ENCODE peak calls at places on chromosome 2, in seven cellular contexts. G is breast epithelium, F is astrocyte of the cerebellum, B is foreskin keratinocyte, A is cardiac fibroblast, O is natural killer cell, V is kidney epithelial cell. Y is an unnamed sample.

GRCh38 chr2:11325961-11326691 is 18.3 kb downstream of the ROCK2 start:
- DNase-seq in B (no peak), O (no peak), F (no peak), A (no peak), G (no peak), V (no peak), Y (no peak)

GRCh38 chr2:48589170-48589767 is 28.4 kb upstream of the GTF2A1L start:
- DNase-seq in O (no peak), B (peak; percentile 17), G (no peak), A (peak; percentile 69), V (no peak), F (no peak), Y (no peak)

GRCh38 chr2:119158563-119159347 is at the start of gene C1QL2:
- DNase-seq in O (no peak), B (no peak), G (no peak), F (no peak), V (no peak), A (no peak), Y (no peak)

GRCh38 chr2:178059111-178059510 is 13.5 kb downstream of the PDE11A start:
- DNase-seq in A (no peak), F (no peak), V (no peak), O (no peak), G (no peak), B (no peak), Y (no peak)

GRCh38 chr2:159712194-159712928 is at the start of gene MARCHF7:
- DNase-seq in V (peak; percentile 80), F (peak; percentile 84), A (peak; percentile 97), B (peak; percentile 90), O (peak; percentile 97), G (peak; percentile 94), Y (peak; percentile 97)

GRCh38 chr2:5549061-5549601 is 143.1 kb upstream of the SOX11 start:
- DNase-seq in O (no peak), V (peak; percentile 56), B (peak; percentile 19), G (no peak), F (peak; percentile 83), A (no peak), Y (no peak)

GRCh38 chr2:60595953-60596352 is 42.5 kb upstream of the BCL11A start:
- DNase-seq in F (no peak), O (no peak), G (no peak), A (no peak), B (no peak), V (no peak), Y (no peak)

GRCh38 chr2:88247531-88247930 is 77.4 kb downstream of the THNSL2 start:
- DNase-seq in B (no peak), O (no peak), V (no peak), G (no peak), F (no peak), A (no peak), Y (no peak)

GRCh38 chr2:208406474-208407451 is at the start of gene PTH2R:
- DNase-seq in V (no peak), A (peak; percentile 4), B (no peak), G (no peak), O (no peak), F (no peak), Y (no peak)

GRCh38 chr2:42098571-42099430 is 51.0 kb downstream of the PKDCC start:
- DNase-seq in V (no peak), O (no peak), G (no peak), A (peak; percentile 47), B (no peak), F (no peak), Y (no peak)
- TF ChIP-seq CTCF in V (no peak), O (no peak), G (no peak), A (no peak), B (no peak), F (no peak), Y (no peak)

GRCh38 chr2:53630001-53630606 is 137.5 kb upstream of the CHAC2 start:
- DNase-seq in B (no peak), G (no peak), A (no peak), F (no peak), V (no peak), O (no peak), Y (no peak)
- TF ChIP-seq CTCF in B (no peak), G (no peak), A (no peak), F (no peak), V (no peak), O (no peak), Y (no peak)

GRCh38 chr2:67471681-67472080 is 74.5 kb downstream of the ETAA1 start:
- DNase-seq in A (no peak), B (no peak), O (no peak), G (no peak), F (no peak), V (no peak), Y (no peak)

GRCh38 chr2:67479256-67479655 is 82.1 kb downstream of the ETAA1 start:
- DNase-seq in V (no peak), O (no peak), A (no peak), F (no peak), B (no peak), G (no peak), Y (no peak)

DNA sequence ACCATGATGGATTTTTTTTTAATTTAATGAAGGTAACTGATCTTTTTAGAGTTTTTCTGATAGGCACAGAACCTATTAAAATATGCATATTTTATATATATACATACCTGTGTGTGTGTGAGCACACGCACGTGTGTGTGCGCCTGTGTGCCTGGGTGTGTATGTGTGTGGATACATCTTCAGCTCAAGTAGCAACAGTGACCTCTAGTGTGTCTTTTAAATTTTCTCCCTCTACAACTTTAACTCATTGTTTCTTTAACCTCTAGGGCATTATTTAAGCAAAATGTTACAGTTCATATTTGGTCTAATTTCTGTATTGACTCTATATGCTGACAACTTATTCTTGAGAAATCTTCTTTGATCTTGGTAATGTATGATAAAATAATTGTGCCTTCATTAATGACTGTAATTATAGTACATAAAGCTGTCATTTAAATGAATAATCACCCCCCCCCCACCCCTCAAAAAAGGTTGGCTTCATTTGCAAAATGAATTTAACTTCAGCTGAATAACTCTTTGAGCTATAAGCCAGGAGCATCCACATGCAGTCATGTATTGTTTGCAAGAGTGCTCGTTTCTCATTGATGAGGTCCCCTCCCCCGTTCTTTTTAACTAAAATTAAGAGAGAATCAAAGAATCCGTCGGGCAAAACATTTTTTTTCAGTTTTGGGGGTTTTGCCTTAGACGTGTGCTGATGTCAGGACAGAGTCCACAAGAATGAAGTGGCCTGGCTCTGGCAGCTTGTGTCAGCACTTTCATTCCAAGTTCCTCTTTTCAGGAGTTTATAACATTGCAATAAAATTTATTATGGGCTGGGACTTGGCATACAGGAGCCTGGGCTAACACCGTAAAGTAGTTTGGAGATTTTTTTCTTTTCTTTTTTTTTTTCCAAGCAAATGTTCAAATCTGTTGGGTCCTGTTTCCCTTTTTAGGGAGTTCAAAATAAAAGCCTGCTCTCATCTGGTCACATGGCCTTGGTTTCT is 80.0 kb downstream of the ETAA1 start:
- DNase-seq in V (no peak), B (peak; percentile 59), G (no peak), O (no peak), F (peak; percentile 16), A (peak; percentile 79), Y (no peak)
- TF ChIP-seq CTCF in V (peak; percentile 42), B (peak; percentile 89), G (no peak), O (no peak), F (peak; percentile 58), A (peak; percentile 57), Y (no peak)

GRCh38 chr2:144331652-144332355 is 188.1 kb downstream of the ZEB2 start:
- DNase-seq in O (no peak), F (no peak), G (peak; percentile 56), V (no peak), A (peak; percentile 75), B (peak; percentile 55), Y (no peak)
- TF ChIP-seq CTCF in O (no peak), F (peak; percentile 24), G (no peak), V (peak; percentile 27), A (peak; percentile 27), B (peak; percentile 49), Y (no peak)

GRCh38 chr2:240459401-240460242 is 24.2 kb downstream of the GPC1 start:
- DNase-seq in F (no peak), B (no peak), A (no peak), V (no peak), G (no peak), O (no peak), Y (no peak)

GRCh38 chr2:240461471-240462072 is 26.1 kb downstream of the GPC1 start:
- DNase-seq in G (peak; percentile 45), O (no peak), F (no peak), A (no peak), V (no peak), B (no peak), Y (no peak)

GRCh38 chr2:240462073-240462703 is 26.7 kb downstream of the GPC1 start:
- DNase-seq in O (peak; percentile 11), V (no peak), B (no peak), G (peak; percentile 49), A (no peak), F (no peak), Y (peak; percentile 11)

GRCh38 chr2:240460243-240460630 is 24.8 kb downstream of the GPC1 start:
- DNase-seq in A (no peak), F (no peak), V (no peak), G (no peak), B (no peak), O (no peak), Y (no peak)

GRCh38 chr2:240460781-240461431 is 25.4 kb downstream of the GPC1 start:
- DNase-seq in B (no peak), F (no peak), V (no peak), O (no peak), G (no peak), A (no peak), Y (no peak)
- TF ChIP-seq CTCF in B (peak; percentile 29), F (peak; percentile 5), V (peak; percentile 14), O (no peak), G (no peak), A (peak; percentile 16), Y (no peak)

Y was measured in activated B cell treated with CpG ODN at 0.5 μM for 24 hours.